ENCODE peak calls at places on chromosomes 5 and 9, in seven cellular contexts. X is head of caudate nucleus; B is CD8-positive, alpha-beta T cell; F is NCI-H774; W is CD8-positive, alpha-beta memory T cell; R is A673; Z is heart left ventricle. T is an unnamed sample.

GRCh38 chr5:71899865-71900342 is 180.8 kb downstream of the CARTPT start:
- DNase-seq in Z (no peak), X (no peak), W (no peak), F (no peak), R (no peak), B (no peak), T (no peak)

GRCh38 chr5:173016621-173017046 is 33.1 kb downstream of the ATP6V0E1 start:
- DNase-seq in B (no peak), X (no peak), F (no peak), Z (no peak), W (no peak), R (no peak), T (no peak)

GRCh38 chr5:32261198-32261597 is 51.5 kb downstream of the MTMR12 start:
- DNase-seq in W (no peak), X (no peak), R (no peak), F (no peak), B (no peak), Z (no peak), T (no peak)

GRCh38 chr9:137797206-137798120 is 80.1 kb upstream of the CACNA1B start:
- DNase-seq in R (no peak), B (no peak), Z (no peak), X (no peak), W (no peak), F (peak), T (peak)

GRCh38 chr5:102119252-102119651 is 176.8 kb downstream of the SLCO4C1 start:
- DNase-seq in R (no peak), X (no peak), W (no peak), F (no peak), B (no peak), Z (no peak), T (no peak)

GRCh38 chr5:178993955-178994579 is 1.1 kb downstream of the GRM6 start:
- DNase-seq in W (no peak), B (no peak), X (no peak), R (no peak), F (no peak), Z (no peak), T (no peak)

GRCh38 chr9:115944166-115944948 is 209.2 kb upstream of the PAPPA start:
- DNase-seq in X (no peak), W (no peak), B (no peak), R (peak), F (no peak), Z (peak), T (peak)

GRCh38 chr9:131402738-131403492 is 9.0 kb downstream of the PRRC2B start:
- DNase-seq in B (no peak), R (no peak), Z (peak), W (no peak), F (peak), X (peak), T (peak)

GRCh38 chr5:166370928-166371690 is 1920.3 kb upstream of the WWC1 start:
- DNase-seq in Z (no peak), B (no peak), W (no peak), X (no peak), R (peak), F (peak), T (no peak)

T was measured in SHP77.